ENCODE peak calls at places on chromosomes 2 and 18, in four cellular contexts. One of them, this sample, is unnamed.

GRCh38 chr2:70328921-70329561 is 27.2 kb upstream of the FAM136A start:
- DNase-seq in left lung: peak
- DNase-seq in tibial artery: no peak
- DNase-seq in NCI-H1417: no peak
- DNase-seq in this sample: peak

GRCh38 chr2:48332286-48332685 is 197.7 kb upstream of the STON1 start:
- DNase-seq in tibial artery: no peak
- DNase-seq in NCI-H1417: no peak
- DNase-seq in left lung: no peak
- DNase-seq in this sample: no peak

GRCh38 chr2:64283641-64284371 is 139.6 kb upstream of the PELI1 start:
- DNase-seq in left lung: no peak
- DNase-seq in NCI-H1417: no peak
- DNase-seq in tibial artery: no peak
- DNase-seq in this sample: no peak

GRCh38 chr2:29134933-29135332 is 19.7 kb downstream of the CLIP4 start:
- DNase-seq in left lung: no peak
- DNase-seq in tibial artery: no peak
- DNase-seq in NCI-H1417: no peak
- DNase-seq in this sample: no peak

GRCh38 chr2:218615868-218616315 is 8.2 kb downstream of the PLCD4 start:
- DNase-seq in left lung: no peak
- DNase-seq in tibial artery: no peak
- DNase-seq in NCI-H1417: no peak
- DNase-seq in this sample: peak

GRCh38 chr2:107801498-107801897 is 25.2 kb upstream of the RGPD4 start:
- DNase-seq in NCI-H1417: no peak
- DNase-seq in tibial artery: no peak
- DNase-seq in left lung: no peak
- DNase-seq in this sample: no peak

GRCh38 chr2:120653871-120654270 is 81.8 kb upstream of the GLI2 start:
- DNase-seq in tibial artery: no peak
- DNase-seq in left lung: no peak
- DNase-seq in NCI-H1417: no peak
- DNase-seq in this sample: no peak

GRCh38 chr2:54967269-54967668 is 83.0 kb downstream of the RTN4 start:
- DNase-seq in left lung: no peak
- DNase-seq in tibial artery: no peak
- DNase-seq in NCI-H1417: no peak
- DNase-seq in this sample: no peak

GRCh38 chr2:34486945-34487344 is 887.8 kb upstream of the FAM98A start:
- DNase-seq in NCI-H1417: no peak
- DNase-seq in tibial artery: no peak
- DNase-seq in left lung: no peak
- DNase-seq in this sample: no peak

GRCh38 chr18:27668126-27668525 is 483.0 kb upstream of the CHST9 start:
- DNase-seq in tibial artery: no peak
- DNase-seq in NCI-H1417: no peak
- DNase-seq in left lung: no peak
- DNase-seq in this sample: no peak